ENCODE peak calls at places on chromosomes 12 and 14, in six cellular contexts. T is cardiac muscle cell, N is foreskin keratinocyte, J is IMR-90, G is lower lobe of right lung, Z is upper lobe of right lung. S is an unnamed sample.

GRCh38 chr12:86600664-86601231 is 344.6 kb upstream of the MGAT4C start:
- DNase-seq in T (no peak), N (no peak), J (no peak), G (peak), Z (peak), S (no peak)

GRCh38 chr14:64191756-64192155 is 102.4 kb downstream of the ESR2 start:
- DNase-seq in T (no peak), N (peak), J (peak), G (no peak), Z (no peak), S (no peak)

GRCh38 chr14:94768141-94768520 is 1.8 kb downstream of the GSC start:
- DNase-seq in T (no peak), N (no peak), J (no peak), G (no peak), Z (no peak), S (no peak)

GRCh38 chr14:38941485-38941884 is 161.6 kb downstream of the SEC23A start:
- DNase-seq in T (no peak), N (no peak), J (no peak), G (no peak), Z (no peak), S (no peak)

GRCh38 chr12:48980389-48980952 is 2.3 kb downstream of the WNT1 start:
- DNase-seq in T (no peak), N (no peak), J (no peak), G (peak), Z (no peak), S (no peak)

GRCh38 chr12:80777587-80777986 is 60.9 kb downstream of the MYF5 start:
- DNase-seq in T (no peak), N (no peak), J (no peak), G (no peak), Z (no peak), S (no peak)

GRCh38 chr14:97180304-97181200 is 383.4 kb downstream of the VRK1 start:
- DNase-seq in T (no peak), N (peak), J (no peak), G (no peak), Z (no peak), S (no peak)

GRCh38 chr14:31492759-31493498 is 5.1 kb upstream of the GPR33 start:
- DNase-seq in T (no peak), N (peak), J (no peak), G (no peak), Z (no peak), S (no peak)

GRCh38 chr12:129185855-129186254 is 332.6 kb downstream of the GLT1D1 start:
- DNase-seq in T (no peak), N (no peak), J (no peak), G (no peak), Z (no peak), S (peak)

GRCh38 chr12:95553202-95553943 is 2.1 kb upstream of the USP44 start:
- DNase-seq in T (no peak), N (no peak), J (no peak), G (no peak), Z (no peak), S (no peak)

GRCh38 chr14:91047174-91047753 is 13.2 kb downstream of the RPS6KA5 start:
- DNase-seq in T (no peak), N (no peak), J (no peak), G (no peak), Z (no peak), S (no peak)

GRCh38 chr14:58994130-58994529 is 194.3 kb upstream of the DAAM1 start:
- DNase-seq in T (no peak), N (no peak), J (no peak), G (no peak), Z (no peak), S (no peak)

GRCh38 chr14:59570122-59570521 is 6.5 kb downstream of the CCDC175 start:
- DNase-seq in T (no peak), N (no peak), J (no peak), G (no peak), Z (no peak), S (no peak)

GRCh38 chr14:85752179-85752578 is 222.2 kb downstream of the FLRT2 start:
- DNase-seq in T (no peak), N (no peak), J (no peak), G (no peak), Z (no peak), S (no peak)

GRCh38 chr12:69951108-69951507 is 126.1 kb downstream of the MYRFL start:
- DNase-seq in T (no peak), N (no peak), J (no peak), G (no peak), Z (no peak), S (no peak)

GRCh38 chr12:104790296-104791125 is 167.6 kb downstream of the SLC41A2 start:
- DNase-seq in T (peak), N (no peak), J (peak), G (peak), Z (peak), S (no peak)

GRCh38 chr12:111156304-111156703 is 212.6 kb downstream of the PHETA1 start:
- DNase-seq in T (no peak), N (no peak), J (no peak), G (no peak), Z (no peak), S (no peak)
- TF ChIP-seq CTCF in T (no peak), N (peak), J (no peak), G (no peak), Z (no peak), S (no peak)

GRCh38 chr12:112977641-112978040 is 678 bp upstream of the OAS2 start:
- DNase-seq in T (no peak), N (no peak), J (no peak), G (no peak), Z (no peak), S (peak)

GRCh38 chr12:112979281-112979680 is 962 bp downstream of the OAS2 start:
- DNase-seq in T (no peak), N (peak), J (no peak), G (no peak), Z (no peak), S (peak)

GRCh38 chr12:112980491-112981158 is 2.3 kb downstream of the OAS2 start:
- DNase-seq in T (no peak), N (no peak), J (no peak), G (no peak), Z (no peak), S (no peak)

GRCh38 chr12:112977139-112977538 is 1.2 kb upstream of the OAS2 start:
- DNase-seq in T (no peak), N (no peak), J (no peak), G (no peak), Z (no peak), S (no peak)

DNA sequence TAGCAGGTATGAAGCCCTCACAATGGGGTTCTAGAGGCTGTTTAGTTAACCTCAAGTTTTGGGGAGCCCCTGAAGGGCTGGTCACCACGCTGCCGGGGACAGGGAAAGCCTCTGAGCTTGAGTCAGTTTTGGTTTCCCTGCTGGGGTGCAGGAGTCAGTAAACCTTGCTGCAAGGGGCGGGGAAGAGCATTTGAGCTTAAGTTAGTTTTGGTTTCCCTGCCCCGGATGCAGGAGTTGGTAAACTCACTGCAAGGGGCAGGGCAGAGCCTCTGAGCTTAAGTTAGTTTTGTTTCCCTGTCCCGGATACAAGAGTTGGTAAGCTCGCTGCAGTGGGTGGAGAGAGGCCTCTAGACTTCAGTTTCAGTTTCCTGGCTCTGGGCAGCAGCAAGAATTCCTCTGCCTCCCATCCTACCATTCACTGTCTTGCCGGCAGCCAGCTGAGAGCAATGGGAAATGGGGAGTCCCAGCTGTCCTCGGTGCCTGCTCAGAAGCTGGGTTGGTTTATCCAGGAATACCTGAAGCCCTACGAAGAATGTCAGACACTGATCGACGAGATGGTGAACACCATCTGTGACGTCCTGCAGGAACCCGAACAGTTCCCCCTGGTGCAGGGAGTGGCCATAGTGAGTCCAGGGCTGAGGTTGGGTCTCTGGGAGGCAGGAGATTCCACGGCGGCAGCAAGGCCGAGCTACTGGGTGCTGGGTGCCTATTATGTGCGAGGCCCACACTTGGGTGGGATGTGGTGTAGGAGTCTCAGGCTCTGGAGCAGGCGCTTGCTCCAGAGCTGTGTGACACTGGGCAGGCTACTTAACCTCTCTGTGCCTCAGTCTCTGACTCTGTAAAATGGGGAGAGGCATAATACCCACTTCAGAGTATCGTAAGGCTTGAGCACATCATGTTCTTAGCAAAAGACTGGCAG is at the start of gene OAS2:
- DNase-seq in T (peak), N (peak), J (peak), G (peak), Z (peak), S (peak)
- H3K27ac ChIP-seq in T (no peak), N (peak), J (no peak), G (peak), Z (peak), S (peak)

GRCh38 chr12:2879853-2880252 is 2.8 kb downstream of the RHNO1 start:
- DNase-seq in T (no peak), N (no peak), J (no peak), G (no peak), Z (no peak), S (no peak)

GRCh38 chr12:2876431-2877046 is 435 bp downstream of the FOXM1 start:
- DNase-seq in T (no peak), N (peak), J (no peak), G (no peak), Z (no peak), S (no peak)

GRCh38 chr12:2877959-2878732 is 1.1 kb downstream of the RHNO1 start:
- DNase-seq in T (no peak), N (peak), J (peak), G (no peak), Z (no peak), S (no peak)

DNA sequence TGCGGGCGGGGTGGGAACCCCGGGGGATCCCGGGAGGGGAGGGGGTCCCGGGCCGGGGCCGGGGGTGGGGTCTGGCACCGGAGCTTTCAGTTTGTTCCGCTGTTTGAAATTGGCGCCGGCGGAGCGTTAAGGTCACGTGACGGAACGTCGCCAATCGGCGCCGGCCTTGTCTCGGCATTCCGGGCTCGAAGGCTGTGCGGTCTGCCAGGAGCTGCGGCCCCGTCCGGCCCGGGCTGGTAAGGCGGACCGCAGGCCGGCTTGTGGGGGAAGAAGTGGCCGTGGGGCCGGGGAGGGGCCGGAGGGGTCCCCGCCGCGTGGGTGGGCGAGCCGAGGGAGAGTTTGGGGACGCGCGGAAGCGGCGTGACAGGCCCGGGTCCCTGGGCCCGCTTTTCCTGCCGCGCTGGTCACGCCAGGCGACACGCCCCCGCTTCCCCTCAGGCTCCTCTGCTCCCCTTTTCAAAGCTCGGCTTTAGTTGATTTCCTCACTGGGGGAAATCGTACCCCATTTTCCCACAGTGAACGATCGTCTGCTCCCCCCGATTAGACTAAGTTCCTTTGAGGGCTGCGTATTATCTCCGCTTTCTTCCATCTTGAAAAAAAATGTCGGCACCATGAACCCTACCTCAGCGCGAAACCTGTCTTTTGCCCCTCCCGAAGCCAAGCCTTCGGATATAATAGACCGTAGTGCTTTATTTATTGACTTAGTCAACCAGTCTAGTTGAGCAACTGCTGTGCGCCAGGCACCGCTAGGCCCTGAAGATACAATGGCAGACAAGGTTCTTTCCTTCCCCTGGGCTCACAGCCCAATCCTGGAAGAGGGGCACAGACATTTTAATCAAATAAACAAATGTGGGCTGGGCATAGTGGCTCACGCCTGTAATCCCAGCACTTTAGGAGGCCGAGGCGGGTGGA is at the start of the genes FOXM1 and RHNO1:
- DNase-seq in T (peak), N (peak), J (peak), G (peak), Z (peak), S (peak)
- TF ChIP-seq CTCF in T (peak), N (peak), J (peak), G (peak), Z (peak), S (peak)

DNA sequence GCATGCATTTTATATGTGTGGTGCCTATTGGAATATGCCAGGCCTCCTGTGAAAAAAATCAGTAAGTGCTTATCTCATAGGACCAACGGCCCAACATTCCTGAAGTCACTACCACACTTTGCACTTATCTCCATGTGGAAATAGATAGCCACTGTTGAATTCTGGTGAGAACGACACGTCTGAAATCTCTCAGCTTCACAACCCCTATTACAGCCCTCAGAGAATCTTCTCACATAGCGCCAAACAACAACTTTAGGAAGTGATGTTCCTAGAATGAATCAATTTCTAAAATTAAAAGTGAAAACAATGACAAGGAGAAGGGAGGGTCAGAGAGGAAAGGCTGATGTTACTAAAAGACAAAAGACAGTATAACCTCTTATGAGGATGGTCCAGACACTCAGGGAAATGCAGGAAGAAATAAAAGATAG is 270.8 kb upstream of the BTG1 start:
- DNase-seq in T (peak), N (no peak), J (no peak), G (no peak), Z (no peak), S (no peak)
- H3K27ac ChIP-seq in T (peak), N (no peak), J (no peak), G (no peak), Z (no peak), S (no peak)

GRCh38 chr12:93875157-93875556 is 198.0 kb downstream of the CRADD start:
- DNase-seq in T (no peak), N (no peak), J (no peak), G (no peak), Z (no peak), S (no peak)

GRCh38 chr12:93879476-93880376 is 202.6 kb downstream of the CRADD start:
- DNase-seq in T (no peak), N (no peak), J (peak), G (no peak), Z (no peak), S (peak)

GRCh38 chr12:93876360-93876759 is 199.2 kb downstream of the CRADD start:
- DNase-seq in T (no peak), N (no peak), J (no peak), G (no peak), Z (no peak), S (no peak)

GRCh38 chr12:93880853-93881522 is 203.8 kb downstream of the CRADD start:
- DNase-seq in T (no peak), N (no peak), J (no peak), G (no peak), Z (no peak), S (no peak)

DNA sequence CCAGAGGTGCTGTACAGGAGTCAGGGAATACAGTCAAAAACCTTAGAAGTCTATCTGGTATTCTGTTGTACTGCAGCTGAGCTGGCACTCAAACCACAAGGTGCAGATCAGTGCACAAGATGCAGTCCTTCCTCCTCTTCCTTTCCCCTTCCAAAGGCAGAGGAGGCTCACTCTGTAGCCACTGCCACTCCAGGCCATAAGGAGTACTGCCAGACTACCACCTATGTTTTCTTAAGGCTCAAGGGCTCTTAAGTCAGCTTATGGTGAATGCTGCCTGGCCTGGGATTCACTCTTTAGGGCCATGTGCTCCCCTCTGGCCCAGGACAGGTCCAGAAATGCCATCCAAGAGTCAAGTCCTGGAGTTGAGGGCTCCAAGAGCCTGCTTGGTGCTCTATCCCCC is 200.3 kb downstream of the CRADD start:
- DNase-seq in T (no peak), N (no peak), J (no peak), G (no peak), Z (no peak), S (no peak)
- TF ChIP-seq CTCF in T (no peak), N (no peak), J (no peak), G (no peak), Z (no peak), S (no peak)

DNA sequence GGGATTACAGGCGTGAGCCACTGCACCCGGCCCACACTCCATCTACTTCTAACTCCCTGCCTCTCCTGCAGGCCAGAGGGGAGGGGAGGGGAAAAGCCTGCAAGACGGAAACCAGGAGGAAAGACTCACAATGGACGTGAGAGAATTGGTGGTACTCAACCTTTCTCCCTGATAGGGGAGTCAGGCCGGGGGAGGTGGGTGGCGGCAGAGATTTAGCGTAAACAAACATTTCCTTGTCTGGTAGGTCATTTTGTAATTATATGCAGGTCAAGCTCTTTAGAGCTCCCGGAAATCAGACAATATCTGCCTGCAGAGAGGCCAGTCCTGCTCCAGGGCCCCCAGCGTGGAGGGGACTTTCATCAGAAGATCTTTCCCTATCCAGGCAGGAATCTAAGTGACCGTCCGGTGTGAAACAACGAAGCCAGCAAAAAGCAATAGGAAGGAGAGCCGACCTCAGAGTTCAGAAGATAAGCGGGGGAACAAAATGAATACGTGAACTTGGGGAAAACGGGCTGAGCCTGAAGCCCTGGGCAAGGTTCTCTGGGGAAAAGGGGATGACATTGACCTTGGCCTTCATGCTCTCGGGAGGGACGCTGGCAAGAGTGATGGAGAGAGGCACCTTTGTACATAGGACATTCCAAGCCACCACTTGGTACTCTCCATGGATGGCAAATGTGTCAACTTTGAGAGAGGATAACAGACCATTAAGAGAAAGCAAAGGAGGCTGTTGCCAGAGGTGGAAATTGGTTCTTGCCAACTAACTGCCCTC is 62.3 kb downstream of the SPRING1 start:
- DNase-seq in T (no peak), N (no peak), J (no peak), G (no peak), Z (peak), S (no peak)
- H3K27ac ChIP-seq in T (no peak), N (no peak), J (no peak), G (peak), Z (no peak), S (no peak)

GRCh38 chr12:47900480-47901129 is 4.2 kb downstream of the VDR start:
- DNase-seq in T (no peak), N (peak), J (no peak), G (peak), Z (peak), S (no peak)
- TF ChIP-seq CTCF in T (no peak), N (peak), J (peak), G (no peak), Z (peak), S (no peak)

DNA sequence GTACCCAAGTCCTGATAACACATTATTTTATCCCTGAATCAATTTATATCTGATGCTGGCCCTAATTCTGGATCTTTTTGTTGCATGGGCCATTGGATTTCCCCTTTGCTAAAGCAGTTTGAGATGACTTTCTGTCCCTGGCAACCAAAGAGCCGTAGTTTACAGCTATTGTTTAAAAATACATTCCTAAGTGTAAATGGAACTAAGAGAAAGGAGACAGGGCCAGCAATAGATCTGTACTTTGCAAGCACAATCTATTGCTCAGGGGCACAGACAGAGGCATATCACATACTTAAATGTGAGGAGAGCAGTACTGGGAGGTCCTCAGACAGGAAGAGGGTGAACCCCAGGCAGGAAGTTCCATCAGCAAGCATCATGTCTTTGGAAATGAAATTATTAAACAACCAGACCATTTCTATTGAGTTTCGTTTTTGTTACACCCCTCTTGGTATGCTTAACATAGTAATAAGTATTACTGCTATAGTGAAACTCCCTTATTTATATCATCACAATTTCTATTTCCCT is 126.6 kb downstream of the ZFP36L1 start:
- DNase-seq in T (no peak), N (no peak), J (peak), G (no peak), Z (no peak), S (no peak)
- H3K27ac ChIP-seq in T (peak), N (no peak), J (peak), G (peak), Z (peak), S (peak)

GRCh38 chr12:119409043-119409442 is 74.5 kb downstream of the CCDC60 start:
- DNase-seq in T (no peak), N (no peak), J (no peak), G (no peak), Z (no peak), S (no peak)
- TF ChIP-seq CTCF in T (no peak), N (no peak), J (no peak), G (no peak), Z (no peak), S (no peak)